ENCODE peak calls at places on chromosome 22, in five cellular contexts. One of them, this sample, is unnamed.

GRCh38 chr22:26906464-26906863 is 249.1 kb downstream of the MIAT start:
- DNase-seq in stimulated activated CD4-positive, alpha-beta T cell treated with anti-CD3 and anti-CD28 coated beads, TNF-alpha, amount 100 ng/mL, for 1 hour: no peak
- DNase-seq in NCI-H2081: peak
- DNase-seq in AML-193: no peak
- DNase-seq in AG08396: no peak
- DNase-seq in this sample: no peak

GRCh38 chr22:35987487-35987886 is 41.1 kb downstream of the RBFOX2 start:
- DNase-seq in AG08396: no peak
- DNase-seq in NCI-H2081: no peak
- DNase-seq in AML-193: no peak
- DNase-seq in stimulated activated CD4-positive, alpha-beta T cell treated with anti-CD3 and anti-CD28 coated beads, TNF-alpha, amount 100 ng/mL, for 1 hour: no peak
- DNase-seq in this sample: peak

GRCh38 chr22:45891021-45891421 is 85.9 kb downstream of the WNT7B start:
- DNase-seq in NCI-H2081: no peak
- DNase-seq in stimulated activated CD4-positive, alpha-beta T cell treated with anti-CD3 and anti-CD28 coated beads, TNF-alpha, amount 100 ng/mL, for 1 hour: no peak
- DNase-seq in AG08396: no peak
- DNase-seq in AML-193: no peak
- DNase-seq in this sample: no peak

GRCh38 chr22:25748140-25748539 is 6.2 kb downstream of the MYO18B start:
- DNase-seq in stimulated activated CD4-positive, alpha-beta T cell treated with anti-CD3 and anti-CD28 coated beads, TNF-alpha, amount 100 ng/mL, for 1 hour: no peak
- DNase-seq in NCI-H2081: no peak
- DNase-seq in AML-193: no peak
- DNase-seq in AG08396: no peak
- DNase-seq in this sample: no peak

GRCh38 chr22:33923660-33924246 is 3.5 kb upstream of the LARGE1 start:
- DNase-seq in AML-193: peak
- DNase-seq in NCI-H2081: no peak
- DNase-seq in stimulated activated CD4-positive, alpha-beta T cell treated with anti-CD3 and anti-CD28 coated beads, TNF-alpha, amount 100 ng/mL, for 1 hour: no peak
- DNase-seq in AG08396: peak
- DNase-seq in this sample: no peak

GRCh38 chr22:45645526-45646414 is 25.9 kb upstream of the ATXN10 start:
- DNase-seq in AG08396: peak
- DNase-seq in stimulated activated CD4-positive, alpha-beta T cell treated with anti-CD3 and anti-CD28 coated beads, TNF-alpha, amount 100 ng/mL, for 1 hour: peak
- DNase-seq in AML-193: peak
- DNase-seq in NCI-H2081: peak
- DNase-seq in this sample: no peak

GRCh38 chr22:25139062-25139461 is 60.6 kb upstream of the CRYBB3 start:
- DNase-seq in NCI-H2081: peak
- DNase-seq in AG08396: no peak
- DNase-seq in AML-193: no peak
- DNase-seq in stimulated activated CD4-positive, alpha-beta T cell treated with anti-CD3 and anti-CD28 coated beads, TNF-alpha, amount 100 ng/mL, for 1 hour: no peak
- DNase-seq in this sample: no peak

GRCh38 chr22:46609175-46609690 is 11.0 kb upstream of the GRAMD4 start:
- DNase-seq in AG08396: no peak
- DNase-seq in stimulated activated CD4-positive, alpha-beta T cell treated with anti-CD3 and anti-CD28 coated beads, TNF-alpha, amount 100 ng/mL, for 1 hour: no peak
- DNase-seq in NCI-H2081: no peak
- DNase-seq in AML-193: no peak
- DNase-seq in this sample: no peak

GRCh38 chr22:42800731-42801536 is 56.1 kb downstream of the ARFGAP3 start:
- DNase-seq in AG08396: no peak
- DNase-seq in stimulated activated CD4-positive, alpha-beta T cell treated with anti-CD3 and anti-CD28 coated beads, TNF-alpha, amount 100 ng/mL, for 1 hour: no peak
- DNase-seq in NCI-H2081: peak
- DNase-seq in AML-193: no peak
- DNase-seq in this sample: no peak

GRCh38 chr22:48332438-48333322 is 1495.0 kb downstream of the BRD1 start:
- DNase-seq in AML-193: no peak
- DNase-seq in stimulated activated CD4-positive, alpha-beta T cell treated with anti-CD3 and anti-CD28 coated beads, TNF-alpha, amount 100 ng/mL, for 1 hour: no peak
- DNase-seq in NCI-H2081: no peak
- DNase-seq in AG08396: no peak
- DNase-seq in this sample: no peak

GRCh38 chr22:46801826-46802607 is 39.6 kb downstream of the TBC1D22A start:
- DNase-seq in stimulated activated CD4-positive, alpha-beta T cell treated with anti-CD3 and anti-CD28 coated beads, TNF-alpha, amount 100 ng/mL, for 1 hour: no peak
- DNase-seq in AG08396: no peak
- DNase-seq in AML-193: no peak
- DNase-seq in NCI-H2081: no peak
- DNase-seq in this sample: no peak

GRCh38 chr22:44256860-44257560 is 55.7 kb downstream of the SHISAL1 start:
- DNase-seq in NCI-H2081: no peak
- DNase-seq in AG08396: no peak
- DNase-seq in AML-193: no peak
- DNase-seq in stimulated activated CD4-positive, alpha-beta T cell treated with anti-CD3 and anti-CD28 coated beads, TNF-alpha, amount 100 ng/mL, for 1 hour: no peak
- DNase-seq in this sample: no peak

GRCh38 chr22:38491707-38492348 is 14.3 kb downstream of the DDX17 start:
- DNase-seq in AML-193: no peak
- DNase-seq in stimulated activated CD4-positive, alpha-beta T cell treated with anti-CD3 and anti-CD28 coated beads, TNF-alpha, amount 100 ng/mL, for 1 hour: no peak
- DNase-seq in AG08396: no peak
- DNase-seq in NCI-H2081: no peak
- DNase-seq in this sample: no peak

GRCh38 chr22:35155403-35156025 is 89.6 kb downstream of the ISX start:
- DNase-seq in stimulated activated CD4-positive, alpha-beta T cell treated with anti-CD3 and anti-CD28 coated beads, TNF-alpha, amount 100 ng/mL, for 1 hour: no peak
- DNase-seq in AG08396: no peak
- DNase-seq in AML-193: no peak
- DNase-seq in NCI-H2081: no peak
- DNase-seq in this sample: no peak

GRCh38 chr22:39463931-39464390 is 7.1 kb downstream of the MGAT3 start:
- DNase-seq in AML-193: no peak
- DNase-seq in AG08396: peak
- DNase-seq in NCI-H2081: no peak
- DNase-seq in stimulated activated CD4-positive, alpha-beta T cell treated with anti-CD3 and anti-CD28 coated beads, TNF-alpha, amount 100 ng/mL, for 1 hour: no peak
- DNase-seq in this sample: no peak

GRCh38 chr22:29351042-29351441 is 35.5 kb upstream of the RASL10A start:
- DNase-seq in stimulated activated CD4-positive, alpha-beta T cell treated with anti-CD3 and anti-CD28 coated beads, TNF-alpha, amount 100 ng/mL, for 1 hour: no peak
- DNase-seq in NCI-H2081: no peak
- DNase-seq in AML-193: no peak
- DNase-seq in AG08396: no peak
- DNase-seq in this sample: no peak

GRCh38 chr22:24437820-24438328 is 10.5 kb downstream of the ADORA2A start:
- DNase-seq in NCI-H2081: peak
- DNase-seq in AML-193: peak
- DNase-seq in stimulated activated CD4-positive, alpha-beta T cell treated with anti-CD3 and anti-CD28 coated beads, TNF-alpha, amount 100 ng/mL, for 1 hour: no peak
- DNase-seq in AG08396: no peak
- DNase-seq in this sample: no peak

This sample was measured in DMS 273 treated with DMSO at 0.1 percent for 48 hours.